ENCODE peak calls at places on chromosomes 1 and 21, in five cellular contexts. One of them, this sample, is unnamed.

GRCh38 chr1:206579747-206580437 is 32.4 kb downstream of the EIF2D start:
- DNase-seq in CD4-positive, alpha-beta T cell: peak
- DNase-seq in mammary epithelial cell: peak
- DNase-seq in cardiac muscle cell: peak
- DNase-seq in aorta: peak
- DNase-seq in this sample: peak

GRCh38 chr1:157992031-157992568 is 1.3 kb upstream of the KIRREL1 start:
- DNase-seq in CD4-positive, alpha-beta T cell: peak
- DNase-seq in mammary epithelial cell: peak
- DNase-seq in cardiac muscle cell: peak
- DNase-seq in aorta: peak
- DNase-seq in this sample: peak

GRCh38 chr1:209625205-209625549 is 27.0 kb downstream of the LAMB3 start:
- DNase-seq in CD4-positive, alpha-beta T cell: no peak
- DNase-seq in mammary epithelial cell: no peak
- DNase-seq in cardiac muscle cell: no peak
- DNase-seq in aorta: no peak
- DNase-seq in this sample: no peak

GRCh38 chr1:8082945-8083344 is 56.8 kb upstream of the ERRFI1 start:
- DNase-seq in CD4-positive, alpha-beta T cell: no peak
- DNase-seq in mammary epithelial cell: no peak
- DNase-seq in cardiac muscle cell: peak
- DNase-seq in aorta: no peak
- DNase-seq in this sample: no peak

GRCh38 chr1:207798847-207799246 is 47.0 kb downstream of the CD46 start:
- DNase-seq in CD4-positive, alpha-beta T cell: no peak
- DNase-seq in mammary epithelial cell: no peak
- DNase-seq in cardiac muscle cell: no peak
- DNase-seq in aorta: peak
- DNase-seq in this sample: no peak

GRCh38 chr1:183289104-183289503 is 103.0 kb downstream of the LAMC2 start:
- DNase-seq in CD4-positive, alpha-beta T cell: no peak
- DNase-seq in mammary epithelial cell: no peak
- DNase-seq in cardiac muscle cell: no peak
- DNase-seq in aorta: no peak
- DNase-seq in this sample: no peak

GRCh38 chr1:110561631-110562030 is 42.7 kb upstream of the KCNA10 start:
- DNase-seq in CD4-positive, alpha-beta T cell: no peak
- DNase-seq in mammary epithelial cell: no peak
- DNase-seq in cardiac muscle cell: no peak
- DNase-seq in aorta: no peak
- DNase-seq in this sample: no peak

GRCh38 chr1:101300916-101301315 is 64.1 kb downstream of the S1PR1 start:
- DNase-seq in CD4-positive, alpha-beta T cell: no peak
- DNase-seq in mammary epithelial cell: no peak
- DNase-seq in cardiac muscle cell: no peak
- DNase-seq in aorta: no peak
- DNase-seq in this sample: no peak

GRCh38 chr1:175373786-175374623 is 181.4 kb upstream of the KIAA0040 start:
- DNase-seq in CD4-positive, alpha-beta T cell: no peak
- DNase-seq in mammary epithelial cell: no peak
- DNase-seq in cardiac muscle cell: peak
- DNase-seq in aorta: no peak
- DNase-seq in this sample: peak

GRCh38 chr21:35585878-35586277 is 474.4 kb downstream of the SETD4 start:
- DNase-seq in CD4-positive, alpha-beta T cell: no peak
- DNase-seq in mammary epithelial cell: no peak
- DNase-seq in cardiac muscle cell: no peak
- DNase-seq in aorta: no peak
- DNase-seq in this sample: no peak

GRCh38 chr21:18954415-18954972 is 550.9 kb upstream of the TMPRSS15 start:
- DNase-seq in CD4-positive, alpha-beta T cell: no peak
- DNase-seq in mammary epithelial cell: no peak
- DNase-seq in cardiac muscle cell: no peak
- DNase-seq in aorta: no peak
- DNase-seq in this sample: no peak

GRCh38 chr1:89643577-89643976 is 10.7 kb downstream of the LRRC8C start:
- DNase-seq in CD4-positive, alpha-beta T cell: no peak
- DNase-seq in mammary epithelial cell: no peak
- DNase-seq in cardiac muscle cell: no peak
- DNase-seq in aorta: no peak
- DNase-seq in this sample: no peak

GRCh38 chr1:38046884-38047602 is 450 bp upstream of the POU3F1 start:
- DNase-seq in CD4-positive, alpha-beta T cell: peak
- DNase-seq in mammary epithelial cell: peak
- DNase-seq in cardiac muscle cell: peak
- DNase-seq in aorta: peak
- DNase-seq in this sample: peak

GRCh38 chr1:94777281-94777680 is 42.9 kb upstream of the SLC44A3 start:
- DNase-seq in CD4-positive, alpha-beta T cell: no peak
- DNase-seq in mammary epithelial cell: no peak
- DNase-seq in cardiac muscle cell: no peak
- DNase-seq in aorta: no peak
- DNase-seq in this sample: no peak

GRCh38 chr1:242205622-242206489 is 207.0 kb upstream of the MAP1LC3C start:
- DNase-seq in CD4-positive, alpha-beta T cell: no peak
- DNase-seq in mammary epithelial cell: peak
- DNase-seq in cardiac muscle cell: no peak
- DNase-seq in aorta: no peak
- DNase-seq in this sample: peak

GRCh38 chr1:200081982-200082272 is 54.4 kb downstream of the NR5A2 start:
- DNase-seq in CD4-positive, alpha-beta T cell: no peak
- DNase-seq in mammary epithelial cell: no peak
- DNase-seq in cardiac muscle cell: no peak
- DNase-seq in aorta: no peak
- DNase-seq in this sample: no peak

GRCh38 chr1:39955547-39956539 is 898 bp downstream of the MFSD2A start:
- DNase-seq in CD4-positive, alpha-beta T cell: peak
- DNase-seq in mammary epithelial cell: peak
- DNase-seq in cardiac muscle cell: peak
- DNase-seq in aorta: no peak
- DNase-seq in this sample: no peak

GRCh38 chr1:103514920-103515503 is 10.5 kb upstream of the RNPC3 start:
- DNase-seq in CD4-positive, alpha-beta T cell: no peak
- DNase-seq in mammary epithelial cell: peak
- DNase-seq in cardiac muscle cell: peak
- DNase-seq in aorta: no peak
- DNase-seq in this sample: no peak

GRCh38 chr1:163054056-163054706 is 15.0 kb upstream of the RGS4 start:
- DNase-seq in CD4-positive, alpha-beta T cell: no peak
- DNase-seq in mammary epithelial cell: no peak
- DNase-seq in cardiac muscle cell: no peak
- DNase-seq in aorta: no peak
- DNase-seq in this sample: no peak

GRCh38 chr1:46517010-46517600 is 27.5 kb downstream of the DMBX1 start:
- DNase-seq in CD4-positive, alpha-beta T cell: no peak
- DNase-seq in mammary epithelial cell: peak
- DNase-seq in cardiac muscle cell: no peak
- DNase-seq in aorta: no peak
- DNase-seq in this sample: no peak

GRCh38 chr1:47575855-47576757 is 138.3 kb downstream of the FOXD2 start:
- DNase-seq in CD4-positive, alpha-beta T cell: no peak
- DNase-seq in mammary epithelial cell: no peak
- DNase-seq in cardiac muscle cell: no peak
- DNase-seq in aorta: no peak
- DNase-seq in this sample: no peak

GRCh38 chr1:61639218-61639617 is 85.7 kb downstream of the TM2D1 start:
- DNase-seq in CD4-positive, alpha-beta T cell: no peak
- DNase-seq in mammary epithelial cell: no peak
- DNase-seq in cardiac muscle cell: peak
- DNase-seq in aorta: no peak
- DNase-seq in this sample: no peak

GRCh38 chr1:199029855-199030254 is 391.0 kb downstream of the PTPRC start:
- DNase-seq in CD4-positive, alpha-beta T cell: no peak
- DNase-seq in mammary epithelial cell: peak
- DNase-seq in cardiac muscle cell: peak
- DNase-seq in aorta: no peak
- DNase-seq in this sample: no peak

GRCh38 chr1:36080801-36081200 is 3.1 kb upstream of the TEKT2 start:
- DNase-seq in CD4-positive, alpha-beta T cell: no peak
- DNase-seq in mammary epithelial cell: peak
- DNase-seq in cardiac muscle cell: no peak
- DNase-seq in aorta: no peak
- DNase-seq in this sample: no peak

GRCh38 chr1:64318428-64318827 is 115.0 kb downstream of the UBE2U start:
- DNase-seq in CD4-positive, alpha-beta T cell: no peak
- DNase-seq in mammary epithelial cell: no peak
- DNase-seq in cardiac muscle cell: no peak
- DNase-seq in aorta: no peak
- DNase-seq in this sample: no peak

GRCh38 chr1:225460737-225461532 is 33.1 kb upstream of the LBR start:
- DNase-seq in CD4-positive, alpha-beta T cell: peak
- DNase-seq in mammary epithelial cell: no peak
- DNase-seq in cardiac muscle cell: no peak
- DNase-seq in aorta: peak
- DNase-seq in this sample: no peak

DNA sequence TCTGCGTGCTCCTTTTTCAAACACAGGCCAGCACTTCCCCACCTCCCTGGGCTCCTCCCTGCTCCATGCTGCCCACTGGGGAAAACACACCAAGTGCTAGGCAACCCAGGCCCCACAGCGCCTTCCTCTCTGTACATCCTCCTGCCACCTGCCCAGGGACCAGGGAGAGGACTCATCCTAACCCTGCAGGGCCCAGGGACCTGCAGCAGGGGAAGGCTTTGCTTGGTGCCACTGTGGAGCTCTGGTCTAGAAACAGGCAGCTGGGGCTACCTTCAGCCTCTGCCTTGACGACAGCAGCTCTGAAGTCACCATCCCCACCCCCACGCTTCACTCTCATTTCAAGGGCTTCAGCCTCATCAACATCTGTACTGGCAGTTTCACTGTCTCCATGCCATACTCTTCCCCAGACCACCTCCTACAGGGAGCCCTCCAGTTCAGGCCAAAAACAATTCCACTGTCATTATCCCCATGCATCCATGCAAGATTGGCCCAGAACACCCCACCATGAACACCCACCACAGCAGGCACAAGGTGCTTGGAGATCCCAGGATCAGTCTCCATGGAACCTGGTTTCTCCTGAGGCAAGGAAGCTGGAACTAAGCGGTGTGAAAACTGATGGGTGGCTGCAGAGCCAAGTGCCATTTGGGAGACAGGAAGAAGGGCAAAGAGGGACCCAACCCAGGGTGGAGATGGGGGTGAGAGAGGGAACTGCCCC is 1.1 kb downstream of the IGSF8 start:
- DNase-seq in CD4-positive, alpha-beta T cell: no peak
- DNase-seq in mammary epithelial cell: no peak
- DNase-seq in cardiac muscle cell: no peak
- DNase-seq in aorta: peak
- DNase-seq in this sample: no peak
- H3K27ac ChIP-seq in CD4-positive, alpha-beta T cell: peak
- H3K27ac ChIP-seq in mammary epithelial cell: no peak
- H3K27ac ChIP-seq in cardiac muscle cell: no peak
- H3K27ac ChIP-seq in aorta: peak
- H3K27ac ChIP-seq in this sample: peak

GRCh38 chr1:115088871-115089442 is 346 bp downstream of the TSPAN2 start:
- DNase-seq in CD4-positive, alpha-beta T cell: no peak
- DNase-seq in mammary epithelial cell: no peak
- DNase-seq in cardiac muscle cell: no peak
- DNase-seq in aorta: no peak
- DNase-seq in this sample: no peak

GRCh38 chr1:115088115-115088794 is 1.0 kb downstream of the TSPAN2 start:
- DNase-seq in CD4-positive, alpha-beta T cell: no peak
- DNase-seq in mammary epithelial cell: no peak
- DNase-seq in cardiac muscle cell: no peak
- DNase-seq in aorta: no peak
- DNase-seq in this sample: no peak

GRCh38 chr1:115082949-115083348 is 6.4 kb downstream of the TSPAN2 start:
- DNase-seq in CD4-positive, alpha-beta T cell: no peak
- DNase-seq in mammary epithelial cell: no peak
- DNase-seq in cardiac muscle cell: no peak
- DNase-seq in aorta: no peak
- DNase-seq in this sample: no peak

GRCh38 chr1:115086176-115086830 is 3.0 kb downstream of the TSPAN2 start:
- DNase-seq in CD4-positive, alpha-beta T cell: no peak
- DNase-seq in mammary epithelial cell: no peak
- DNase-seq in cardiac muscle cell: no peak
- DNase-seq in aorta: peak
- DNase-seq in this sample: no peak

DNA sequence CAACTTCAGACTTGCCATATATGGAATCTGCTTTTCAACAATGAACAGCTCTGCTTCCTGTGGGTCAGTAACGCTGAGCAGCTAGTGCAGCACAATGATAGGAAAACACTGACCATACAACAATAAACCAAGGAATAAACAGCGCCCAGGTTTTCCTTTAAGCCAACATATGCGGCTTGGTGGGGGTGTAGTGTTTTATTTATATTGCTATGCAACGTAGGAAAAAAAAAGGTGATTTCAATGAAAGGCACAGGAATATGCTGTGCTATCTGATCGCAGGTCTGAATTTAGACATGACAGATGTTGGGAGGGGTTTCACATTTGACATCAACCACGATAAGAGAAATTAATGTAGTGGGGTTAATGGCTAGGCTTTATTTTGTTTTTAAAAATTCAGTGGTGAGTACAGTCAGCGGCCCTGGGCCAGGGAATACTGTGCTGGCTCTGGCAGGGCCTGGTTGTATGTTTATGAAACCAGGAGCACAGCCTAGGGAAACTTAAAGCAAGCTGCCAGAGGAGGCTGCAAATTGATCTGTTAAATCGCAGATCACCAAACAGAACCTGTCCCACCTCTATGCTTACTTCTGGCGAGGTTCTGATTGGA is 4.3 kb downstream of the TSPAN2 start:
- DNase-seq in CD4-positive, alpha-beta T cell: no peak
- DNase-seq in mammary epithelial cell: no peak
- DNase-seq in cardiac muscle cell: no peak
- DNase-seq in aorta: peak
- DNase-seq in this sample: no peak
- H3K27ac ChIP-seq in CD4-positive, alpha-beta T cell: no peak
- H3K27ac ChIP-seq in mammary epithelial cell: no peak
- H3K27ac ChIP-seq in cardiac muscle cell: peak
- H3K27ac ChIP-seq in aorta: peak
- H3K27ac ChIP-seq in this sample: no peak

GRCh38 chr1:151547900-151548230 is 7.8 kb downstream of the TUFT1 start:
- DNase-seq in CD4-positive, alpha-beta T cell: no peak
- DNase-seq in mammary epithelial cell: no peak
- DNase-seq in cardiac muscle cell: no peak
- DNase-seq in aorta: no peak
- DNase-seq in this sample: no peak
- H3K27ac ChIP-seq in CD4-positive, alpha-beta T cell: no peak
- H3K27ac ChIP-seq in mammary epithelial cell: peak
- H3K27ac ChIP-seq in cardiac muscle cell: no peak
- H3K27ac ChIP-seq in aorta: peak
- H3K27ac ChIP-seq in this sample: no peak

GRCh38 chr1:12172042-12172851 is 5.5 kb downstream of the TNFRSF1B start:
- DNase-seq in CD4-positive, alpha-beta T cell: no peak
- DNase-seq in mammary epithelial cell: no peak
- DNase-seq in cardiac muscle cell: no peak
- DNase-seq in aorta: no peak
- DNase-seq in this sample: no peak

GRCh38 chr1:12173631-12174121 is 6.9 kb downstream of the TNFRSF1B start:
- DNase-seq in CD4-positive, alpha-beta T cell: peak
- DNase-seq in mammary epithelial cell: no peak
- DNase-seq in cardiac muscle cell: peak
- DNase-seq in aorta: peak
- DNase-seq in this sample: no peak

GRCh38 chr1:12174789-12175455 is 8.1 kb downstream of the TNFRSF1B start:
- DNase-seq in CD4-positive, alpha-beta T cell: no peak
- DNase-seq in mammary epithelial cell: no peak
- DNase-seq in cardiac muscle cell: peak
- DNase-seq in aorta: peak
- DNase-seq in this sample: no peak

GRCh38 chr1:12171206-12172041 is 4.6 kb downstream of the TNFRSF1B start:
- DNase-seq in CD4-positive, alpha-beta T cell: no peak
- DNase-seq in mammary epithelial cell: no peak
- DNase-seq in cardiac muscle cell: no peak
- DNase-seq in aorta: no peak
- DNase-seq in this sample: no peak

GRCh38 chr1:12172959-12173358 is 6.2 kb downstream of the TNFRSF1B start:
- DNase-seq in CD4-positive, alpha-beta T cell: no peak
- DNase-seq in mammary epithelial cell: no peak
- DNase-seq in cardiac muscle cell: no peak
- DNase-seq in aorta: no peak
- DNase-seq in this sample: no peak
- H3K27ac ChIP-seq in CD4-positive, alpha-beta T cell: peak
- H3K27ac ChIP-seq in mammary epithelial cell: no peak
- H3K27ac ChIP-seq in cardiac muscle cell: no peak
- H3K27ac ChIP-seq in aorta: no peak
- H3K27ac ChIP-seq in this sample: peak